ENCODE peak calls at places on chromosomes 3 and 15, in four cellular contexts. One of them, this sample, is unnamed.

GRCh38 chr3:64898941-64899340 is 211.1 kb upstream of the ADAMTS9 start:
- DNase-seq in HepG2: no peak
- DNase-seq in K562: no peak
- DNase-seq in HCT116: no peak
- DNase-seq in this sample: no peak

GRCh38 chr3:197907196-197907595 is 42.8 kb upstream of the RPL35A start:
- DNase-seq in K562: no peak
- DNase-seq in HCT116: no peak
- DNase-seq in HepG2: no peak
- DNase-seq in this sample: no peak

GRCh38 chr3:66312039-66312438 is 91.2 kb downstream of the SLC25A26 start:
- DNase-seq in HCT116: no peak
- DNase-seq in HepG2: no peak
- DNase-seq in K562: no peak
- DNase-seq in this sample: no peak

GRCh38 chr3:43361077-43361476 is 74.7 kb downstream of the SNRK start:
- DNase-seq in HCT116: no peak
- DNase-seq in K562: no peak
- DNase-seq in HepG2: no peak
- DNase-seq in this sample: no peak

GRCh38 chr3:47895241-47895640 is 92.3 kb downstream of the DHX30 start:
- DNase-seq in HepG2: no peak
- DNase-seq in HCT116: no peak
- DNase-seq in K562: no peak
- DNase-seq in this sample: no peak

GRCh38 chr3:87390821-87391220 is 114.4 kb upstream of the POU1F1 start:
- DNase-seq in HCT116: no peak
- DNase-seq in HepG2: no peak
- DNase-seq in K562: no peak
- DNase-seq in this sample: no peak

GRCh38 chr3:66083096-66083960 is 44.6 kb upstream of the MAGI1 start:
- DNase-seq in HCT116: no peak
- DNase-seq in K562: no peak
- DNase-seq in HepG2: no peak
- DNase-seq in this sample: no peak

GRCh38 chr15:93779341-93779740 is 452.0 kb upstream of the MCTP2 start:
- DNase-seq in HepG2: no peak
- DNase-seq in K562: no peak
- DNase-seq in HCT116: no peak
- DNase-seq in this sample: no peak

GRCh38 chr3:27095588-27096222 is 273.5 kb downstream of the NEK10 start:
- DNase-seq in K562: no peak
- DNase-seq in HCT116: no peak
- DNase-seq in HepG2: no peak
- DNase-seq in this sample: no peak

DNA sequence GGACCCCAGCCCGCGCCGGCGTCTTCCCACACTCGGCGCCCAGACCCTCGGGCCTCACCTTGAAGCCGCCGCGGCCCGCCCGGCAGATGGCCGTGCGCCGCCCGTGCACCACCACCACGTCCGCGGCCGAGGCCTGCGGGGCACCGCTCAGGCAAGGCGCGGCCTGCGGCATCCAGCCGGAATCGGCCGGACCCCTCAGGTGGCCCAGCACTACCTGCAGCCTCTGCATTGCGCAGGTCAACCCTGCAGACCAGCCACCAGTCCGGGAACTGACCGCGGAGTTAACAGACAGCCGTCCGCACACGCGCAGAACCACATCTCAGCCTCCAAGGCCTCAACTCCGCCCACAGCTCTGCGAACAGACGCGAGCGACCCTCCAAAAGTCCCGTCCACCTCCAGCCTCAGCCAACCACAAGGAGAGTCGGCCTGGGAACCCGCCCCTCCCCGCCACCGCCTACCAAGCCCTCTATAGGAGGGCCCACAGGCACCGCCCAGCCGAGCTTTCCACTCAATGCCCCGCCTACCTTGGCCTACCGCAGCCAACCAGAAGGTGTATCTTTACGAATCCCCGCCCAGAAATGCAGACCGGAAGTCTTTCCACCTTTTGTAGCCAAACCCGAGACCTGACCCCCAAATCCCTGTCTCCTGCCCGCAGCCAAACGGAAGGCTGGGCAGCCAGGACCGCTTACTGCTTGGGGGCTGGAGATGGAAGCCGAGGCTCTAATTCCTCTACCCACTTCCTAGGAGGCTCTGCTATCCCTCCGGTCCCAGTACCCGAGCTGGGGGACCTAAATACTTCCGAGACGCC is at the start of gene ACAA1:
- DNase-seq in HepG2: peak; percentile 97
- DNase-seq in K562: peak; percentile 100
- DNase-seq in HCT116: peak; percentile 98
- DNase-seq in this sample: peak; percentile 91
- H3K4me1 ChIP-seq in HepG2: peaks cover 57% of the 10 kb centered on the region
- H3K4me1 ChIP-seq in K562: peaks cover 18% of the 10 kb centered on the region
- H3K4me1 ChIP-seq in HCT116: peaks cover 36% of the 10 kb centered on the region
- H3K4me1 ChIP-seq in this sample: peaks cover 5% of the 10 kb centered on the region

DNA sequence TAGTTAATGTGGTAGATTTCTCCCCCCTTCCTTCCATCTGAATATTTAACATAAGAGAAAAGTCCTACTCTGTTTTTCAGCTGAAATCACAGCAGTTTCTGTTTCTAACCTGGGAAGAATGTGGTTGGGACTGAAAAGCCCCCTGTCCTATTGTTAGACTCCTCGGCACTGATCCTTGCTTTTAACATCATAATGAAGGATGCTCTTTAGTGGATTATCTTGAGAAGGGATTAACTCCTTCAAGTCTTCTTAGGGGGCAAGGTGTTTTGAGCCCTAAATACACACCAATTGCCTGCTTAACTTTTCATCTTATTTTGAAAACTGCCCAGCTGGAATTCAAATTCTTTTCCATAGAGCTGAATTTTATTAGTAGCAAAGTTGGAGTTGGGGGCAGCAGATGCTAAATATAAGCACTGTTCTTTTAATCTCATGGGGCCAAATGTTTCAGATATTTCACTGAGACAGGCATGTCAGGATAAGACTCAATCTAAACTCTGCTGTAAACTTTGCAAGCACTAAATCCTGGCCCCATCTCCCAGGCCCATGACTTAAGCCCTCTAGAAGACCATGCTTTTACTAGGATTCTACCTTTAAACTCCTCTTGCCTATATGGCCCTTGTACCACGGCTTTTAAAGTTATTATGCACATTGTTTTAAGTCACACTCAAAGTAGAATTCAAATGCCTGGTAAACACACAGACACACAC is 243.2 kb upstream of the NR2F2 start:
- DNase-seq in K562: peak; percentile 19
- DNase-seq in HepG2: no peak
- DNase-seq in HCT116: no peak
- DNase-seq in this sample: no peak
- H3K27ac ChIP-seq in K562: no peak overlapping the region
- H3K27ac ChIP-seq in HepG2: no peak overlapping the region
- H3K27ac ChIP-seq in HCT116: no peak overlapping the region
- H3K27ac ChIP-seq in this sample: no peak overlapping the region

GRCh38 chr15:64623347-64624024 is 151.9 kb downstream of the RBPMS2 start:
- DNase-seq in HepG2: no peak
- DNase-seq in HCT116: no peak
- DNase-seq in K562: no peak
- DNase-seq in this sample: no peak
- TF ChIP-seq TCF7L2 in HepG2: no peak
- TF ChIP-seq TCF7L2 in HCT116: no peak
- TF ChIP-seq TCF7L2 in K562: no peak
- TF ChIP-seq TCF7L2 in this sample: no peak

GRCh38 chr15:72315706-72316370 is 4.1 kb downstream of the CELF6 start:
- DNase-seq in HepG2: no peak
- DNase-seq in HCT116: no peak
- DNase-seq in K562: no peak
- DNase-seq in this sample: no peak
- H3K4me1 ChIP-seq in HepG2: peaks cover 7% of the 10 kb centered on the region
- H3K4me1 ChIP-seq in HCT116: no peaks in the 10 kb centered on the region
- H3K4me1 ChIP-seq in K562: no peaks in the 10 kb centered on the region
- H3K4me1 ChIP-seq in this sample: peaks cover 4% of the 10 kb centered on the region

GRCh38 chr15:51982013-51982769 is 10.6 kb upstream of the LEO1 start:
- DNase-seq in HepG2: peak; percentile 75
- DNase-seq in K562: peak; percentile 67
- DNase-seq in HCT116: peak; percentile 50
- DNase-seq in this sample: peak; percentile 85

DNA sequence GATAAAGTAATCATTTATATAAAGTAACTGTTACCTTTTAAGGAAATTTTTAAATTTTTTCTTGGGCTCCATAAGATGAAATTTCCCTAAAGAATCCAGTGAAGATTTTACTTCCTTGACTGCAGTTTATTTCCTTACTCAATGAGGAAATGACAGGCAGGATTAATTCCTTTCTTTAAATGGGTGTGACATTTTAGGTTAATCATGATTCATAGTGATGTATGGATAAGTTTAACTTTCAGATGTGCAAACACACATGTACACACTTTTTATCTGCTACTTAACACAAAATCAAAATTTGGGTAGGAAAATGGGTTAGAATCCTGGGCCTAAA is 11.2 kb upstream of the LEO1 start:
- DNase-seq in HepG2: no peak
- DNase-seq in K562: no peak
- DNase-seq in HCT116: no peak
- DNase-seq in this sample: no peak
- H3K27ac ChIP-seq in HepG2: no peak overlapping the region
- H3K27ac ChIP-seq in K562: no peak overlapping the region
- H3K27ac ChIP-seq in HCT116: no peak overlapping the region
- H3K27ac ChIP-seq in this sample: peak overlapping the region; percentile 4

DNA sequence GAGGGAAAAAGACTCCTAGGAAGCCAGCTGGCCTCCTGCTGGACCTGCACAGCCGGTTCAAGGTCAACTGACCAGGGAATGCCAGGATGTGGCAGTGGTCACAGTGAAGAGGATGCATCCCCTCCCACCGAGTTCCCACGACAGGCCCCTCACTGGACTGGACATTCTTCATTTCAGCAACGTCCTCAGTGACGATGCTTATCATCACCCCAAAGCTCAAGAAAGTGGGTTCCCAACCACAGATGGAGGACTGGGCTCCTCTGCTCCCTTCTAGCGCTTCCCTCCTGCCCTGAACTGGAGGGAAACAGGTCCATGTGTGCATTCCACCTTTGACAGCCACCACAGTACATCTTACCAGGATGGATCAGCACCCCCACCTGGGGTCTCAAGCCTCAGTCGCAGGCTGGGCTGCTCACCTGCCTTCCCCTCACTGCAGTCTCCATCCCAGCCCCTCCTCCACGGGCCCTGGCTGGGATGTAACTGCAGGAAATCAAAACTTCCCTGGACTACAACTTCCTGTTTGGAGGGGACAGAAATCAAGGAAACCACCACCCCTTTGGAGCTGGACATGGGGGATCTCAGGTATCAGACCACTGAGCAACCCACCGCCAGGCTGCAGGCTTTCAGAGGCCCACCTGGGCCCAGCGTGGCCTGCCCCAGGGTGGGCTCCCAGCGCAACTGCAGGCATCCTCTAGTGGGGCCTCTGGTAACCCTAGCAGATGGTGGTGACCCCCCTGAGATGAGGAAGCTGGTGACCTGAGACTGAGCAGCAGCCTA is 7.3 kb downstream of the CALML4 start:
- DNase-seq in HepG2: no peak
- DNase-seq in HCT116: no peak
- DNase-seq in K562: no peak
- DNase-seq in this sample: no peak
- TF ChIP-seq TCF7L2 in HepG2: no peak
- TF ChIP-seq TCF7L2 in HCT116: no peak
- TF ChIP-seq TCF7L2 in K562: no peak
- TF ChIP-seq TCF7L2 in this sample: no peak

DNA sequence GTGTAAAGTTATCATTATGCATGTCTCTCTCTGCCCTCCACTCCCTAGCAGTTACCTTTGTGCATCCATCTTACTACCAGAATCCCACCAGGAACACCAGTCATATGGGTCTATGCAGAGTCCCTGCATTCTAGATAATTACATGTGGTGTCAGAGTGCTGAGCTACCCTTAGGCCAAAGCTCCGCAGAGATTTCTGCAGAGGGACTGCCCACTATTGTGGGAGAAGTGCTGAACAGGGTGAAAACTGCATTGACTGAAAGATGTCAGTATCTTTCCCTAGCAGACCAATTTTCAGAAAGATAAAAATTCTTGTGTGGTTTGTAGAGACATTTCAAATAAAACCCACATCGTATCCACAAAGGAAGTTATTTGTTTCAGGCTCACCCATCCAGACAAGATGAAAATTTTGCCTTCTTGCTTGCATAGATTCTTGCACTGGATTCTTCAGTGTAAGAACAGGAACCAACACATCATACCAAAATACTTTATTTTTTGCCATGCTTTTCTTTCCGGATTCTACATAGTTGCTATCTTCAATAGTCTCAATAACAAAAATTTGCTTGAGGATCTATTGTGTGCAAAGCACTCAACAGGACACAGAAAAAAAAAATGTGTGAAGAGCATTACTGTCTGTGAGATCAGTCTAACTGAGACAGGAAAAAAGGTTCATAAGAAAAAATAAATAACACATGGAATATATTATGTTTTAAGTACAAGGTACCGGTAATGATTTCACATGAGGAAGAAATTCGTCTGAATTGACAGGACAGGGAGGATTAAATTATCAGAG is 32.0 kb upstream of the CCDC80 start:
- DNase-seq in K562: no peak
- DNase-seq in HCT116: no peak
- DNase-seq in HepG2: no peak
- DNase-seq in this sample: no peak
- H3K4me1 ChIP-seq in K562: peaks cover 35% of the 10 kb centered on the region
- H3K4me1 ChIP-seq in HCT116: peaks cover 6% of the 10 kb centered on the region
- H3K4me1 ChIP-seq in HepG2: no peaks in the 10 kb centered on the region
- H3K4me1 ChIP-seq in this sample: no peaks in the 10 kb centered on the region

This sample was measured in Panc1.